ENCODE peak calls at places on chromosome 21, in seven cellular contexts. One of them, this sample, is unnamed.

GRCh38 chr21:36994501-36995189 is 11.9 kb upstream of the RIPPLY3 start:
- DNase-seq in colonic mucosa: no peak
- DNase-seq in RWPE2: no peak
- DNase-seq in ovary: no peak
- DNase-seq in HCT116: no peak
- DNase-seq in GM12864: no peak
- DNase-seq in GM23338: peak
- DNase-seq in this sample: peak

GRCh38 chr21:40215941-40216340 is 348.7 kb downstream of the PCP4 start:
- DNase-seq in colonic mucosa: no peak
- DNase-seq in RWPE2: no peak
- DNase-seq in ovary: no peak
- DNase-seq in HCT116: no peak
- DNase-seq in GM12864: no peak
- DNase-seq in GM23338: no peak
- DNase-seq in this sample: no peak

GRCh38 chr21:37367758-37368535 is 1.4 kb downstream of the DYRK1A start:
- DNase-seq in colonic mucosa: peak
- DNase-seq in RWPE2: no peak
- DNase-seq in ovary: peak
- DNase-seq in HCT116: no peak
- DNase-seq in GM12864: peak
- DNase-seq in GM23338: peak
- DNase-seq in this sample: peak

GRCh38 chr21:17793675-17794123 is 25.5 kb downstream of the C21orf91 start:
- DNase-seq in colonic mucosa: no peak
- DNase-seq in RWPE2: no peak
- DNase-seq in ovary: no peak
- DNase-seq in HCT116: no peak
- DNase-seq in GM12864: no peak
- DNase-seq in GM23338: no peak
- DNase-seq in this sample: peak

GRCh38 chr21:42534361-42534900 is 20.8 kb downstream of the SLC37A1 start:
- DNase-seq in colonic mucosa: no peak
- DNase-seq in RWPE2: no peak
- DNase-seq in ovary: no peak
- DNase-seq in HCT116: no peak
- DNase-seq in GM12864: no peak
- DNase-seq in GM23338: no peak
- DNase-seq in this sample: no peak

GRCh38 chr21:41726970-41727783 is 39.7 kb downstream of the RIPK4 start:
- DNase-seq in colonic mucosa: no peak
- DNase-seq in RWPE2: peak
- DNase-seq in ovary: no peak
- DNase-seq in HCT116: peak
- DNase-seq in GM12864: no peak
- DNase-seq in GM23338: no peak
- DNase-seq in this sample: peak

GRCh38 chr21:14591882-14592281 is 45.8 kb upstream of the SAMSN1 start:
- DNase-seq in colonic mucosa: no peak
- DNase-seq in RWPE2: no peak
- DNase-seq in ovary: no peak
- DNase-seq in HCT116: no peak
- DNase-seq in GM12864: no peak
- DNase-seq in GM23338: no peak
- DNase-seq in this sample: peak

GRCh38 chr21:34280389-34280795 is 83.4 kb upstream of the KCNE2 start:
- DNase-seq in colonic mucosa: peak
- DNase-seq in RWPE2: no peak
- DNase-seq in ovary: peak
- DNase-seq in HCT116: no peak
- DNase-seq in GM12864: no peak
- DNase-seq in GM23338: no peak
- DNase-seq in this sample: peak

GRCh38 chr21:20459838-20460237 is 538.4 kb upstream of the NCAM2 start:
- DNase-seq in colonic mucosa: no peak
- DNase-seq in RWPE2: no peak
- DNase-seq in ovary: no peak
- DNase-seq in HCT116: no peak
- DNase-seq in GM12864: no peak
- DNase-seq in GM23338: no peak
- DNase-seq in this sample: peak

GRCh38 chr21:21973806-21974205 is 975.6 kb downstream of the NCAM2 start:
- DNase-seq in colonic mucosa: no peak
- DNase-seq in RWPE2: no peak
- DNase-seq in ovary: no peak
- DNase-seq in HCT116: no peak
- DNase-seq in GM12864: no peak
- DNase-seq in GM23338: peak
- DNase-seq in this sample: peak

GRCh38 chr21:32099812-32100416 is 178.9 kb downstream of the MIS18A start:
- DNase-seq in colonic mucosa: no peak
- DNase-seq in RWPE2: no peak
- DNase-seq in ovary: no peak
- DNase-seq in HCT116: peak
- DNase-seq in GM12864: no peak
- DNase-seq in GM23338: peak
- DNase-seq in this sample: no peak

GRCh38 chr21:32101206-32101763 is 177.6 kb downstream of the MIS18A start:
- DNase-seq in colonic mucosa: no peak
- DNase-seq in RWPE2: no peak
- DNase-seq in ovary: no peak
- DNase-seq in HCT116: no peak
- DNase-seq in GM12864: no peak
- DNase-seq in GM23338: no peak
- DNase-seq in this sample: no peak

GRCh38 chr21:32093758-32094463 is 184.9 kb downstream of the MIS18A start:
- DNase-seq in colonic mucosa: no peak
- DNase-seq in RWPE2: no peak
- DNase-seq in ovary: no peak
- DNase-seq in HCT116: no peak
- DNase-seq in GM12864: no peak
- DNase-seq in GM23338: no peak
- DNase-seq in this sample: no peak

GRCh38 chr21:32094792-32095191 is 184.1 kb downstream of the MIS18A start:
- DNase-seq in colonic mucosa: no peak
- DNase-seq in RWPE2: no peak
- DNase-seq in ovary: no peak
- DNase-seq in HCT116: peak
- DNase-seq in GM12864: no peak
- DNase-seq in GM23338: peak
- DNase-seq in this sample: no peak

DNA sequence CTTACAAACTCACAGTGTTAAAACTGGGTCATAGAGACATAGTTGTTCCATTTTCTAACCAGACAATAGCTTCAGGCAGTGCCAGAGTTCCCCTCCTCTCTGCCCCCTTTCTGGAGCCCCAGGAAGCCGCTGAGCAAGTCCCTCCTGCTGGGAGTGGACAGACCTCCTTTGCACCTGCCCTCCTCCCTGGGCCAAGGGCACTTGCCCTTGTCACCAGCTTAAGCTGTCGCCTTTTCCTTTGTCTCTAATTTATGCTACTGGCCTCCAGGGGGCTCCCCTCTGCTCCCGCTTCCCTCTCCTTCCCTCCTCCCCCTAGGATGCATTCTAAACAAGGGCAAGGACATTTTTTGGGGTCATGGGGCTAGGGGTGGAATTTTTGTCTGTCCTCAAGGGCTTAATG is 182.4 kb downstream of the MIS18A start:
- DNase-seq in colonic mucosa: no peak
- DNase-seq in RWPE2: no peak
- DNase-seq in ovary: no peak
- DNase-seq in HCT116: peak
- DNase-seq in GM12864: no peak
- DNase-seq in GM23338: peak
- DNase-seq in this sample: no peak
- TF ChIP-seq CTCF in colonic mucosa: no peak
- TF ChIP-seq CTCF in RWPE2: peak
- TF ChIP-seq CTCF in ovary: no peak
- TF ChIP-seq CTCF in HCT116: peak
- TF ChIP-seq CTCF in GM12864: peak
- TF ChIP-seq CTCF in GM23338: peak
- TF ChIP-seq CTCF in this sample: peak

DNA sequence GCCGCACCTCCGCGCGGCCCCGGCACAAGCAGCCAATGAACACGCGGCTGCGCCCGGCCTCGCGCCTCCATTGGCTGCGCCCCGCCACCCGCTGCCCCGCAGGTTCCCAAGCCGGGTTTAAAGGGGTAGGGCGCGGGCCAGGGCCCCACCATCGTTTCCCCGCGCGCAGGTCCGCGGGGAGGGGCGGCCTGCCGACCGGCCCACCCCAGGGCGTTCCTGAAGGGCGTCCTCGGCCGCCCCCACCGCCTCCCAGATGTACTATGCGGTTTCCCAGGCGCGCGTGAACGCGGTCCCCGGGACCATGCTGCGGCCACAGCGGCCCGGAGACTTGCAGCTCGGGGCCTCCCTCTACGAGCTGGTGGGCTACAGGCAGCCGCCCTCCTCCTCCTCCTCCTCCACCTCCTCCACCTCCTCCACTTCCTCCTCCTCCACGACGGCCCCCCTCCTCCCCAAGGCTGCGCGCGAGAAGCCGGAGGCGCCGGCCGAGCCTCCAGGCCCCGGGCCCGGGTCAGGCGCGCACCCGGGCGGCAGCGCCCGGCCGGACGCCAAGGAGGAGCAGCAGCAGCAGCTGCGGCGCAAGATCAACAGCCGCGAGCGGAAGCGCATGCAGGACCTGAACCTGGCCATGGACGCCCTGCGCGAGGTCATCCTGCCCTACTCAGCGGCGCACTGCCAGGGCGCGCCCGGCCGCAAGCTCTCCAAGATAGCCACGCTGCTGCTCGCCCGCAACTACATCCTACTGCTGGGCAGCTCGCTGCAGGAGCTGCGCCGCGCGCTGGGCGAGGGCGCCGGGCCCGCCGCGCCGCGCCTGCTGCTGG is at the start of gene OLIG1:
- DNase-seq in colonic mucosa: peak
- DNase-seq in RWPE2: no peak
- DNase-seq in ovary: no peak
- DNase-seq in HCT116: no peak
- DNase-seq in GM12864: no peak
- DNase-seq in GM23338: peak
- DNase-seq in this sample: peak
- H3K4me3 ChIP-seq in colonic mucosa: peak
- H3K4me3 ChIP-seq in RWPE2: peak
- H3K4me3 ChIP-seq in ovary: no peak
- H3K4me3 ChIP-seq in HCT116: no peak
- H3K4me3 ChIP-seq in GM12864: no peak
- H3K4me3 ChIP-seq in GM23338: peak
- H3K4me3 ChIP-seq in this sample: no peak

DNA sequence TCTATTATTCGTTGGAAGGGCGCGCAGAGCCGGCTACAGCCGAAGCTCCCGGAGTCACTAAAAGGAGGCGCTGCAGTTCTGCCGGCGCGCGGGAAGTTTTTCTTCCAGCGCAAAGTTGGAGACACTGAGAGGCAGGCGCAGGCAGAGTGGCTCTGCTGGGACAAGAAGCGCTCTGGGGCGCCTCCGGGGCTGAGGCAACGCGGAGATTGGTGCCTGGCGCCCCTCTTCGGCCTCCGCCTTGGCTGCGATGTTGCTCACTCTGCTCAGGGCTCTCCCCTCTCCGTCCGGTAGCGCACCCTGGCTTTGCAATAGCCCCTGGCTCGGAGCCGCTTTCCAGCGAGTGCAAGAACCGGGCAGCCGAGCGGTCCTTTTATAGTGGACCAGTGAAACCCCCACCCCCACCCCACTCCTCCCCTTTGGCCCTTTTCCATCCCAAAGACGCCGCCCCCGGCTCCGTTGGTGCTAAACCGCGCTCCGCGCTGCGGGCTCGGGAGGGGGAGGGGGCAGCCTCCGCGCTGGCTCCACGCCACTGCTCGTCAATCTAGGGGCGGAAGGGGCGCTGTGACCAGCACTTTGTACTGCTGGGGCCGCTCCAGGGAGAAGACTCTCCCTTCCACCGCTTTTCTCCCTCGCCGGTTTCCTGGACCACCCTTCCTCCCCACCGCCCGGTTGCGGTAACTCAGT is at the start of gene ADAMTS1:
- DNase-seq in colonic mucosa: peak
- DNase-seq in RWPE2: peak
- DNase-seq in ovary: peak
- DNase-seq in HCT116: no peak
- DNase-seq in GM12864: no peak
- DNase-seq in GM23338: peak
- DNase-seq in this sample: peak
- TF ChIP-seq CTCF in colonic mucosa: no peak
- TF ChIP-seq CTCF in RWPE2: peak
- TF ChIP-seq CTCF in ovary: no peak
- TF ChIP-seq CTCF in HCT116: no peak
- TF ChIP-seq CTCF in GM12864: no peak
- TF ChIP-seq CTCF in GM23338: no peak
- TF ChIP-seq CTCF in this sample: peak

GRCh38 chr21:31946236-31946635 is 73.4 kb downstream of the HUNK start:
- DNase-seq in colonic mucosa: no peak
- DNase-seq in RWPE2: no peak
- DNase-seq in ovary: no peak
- DNase-seq in HCT116: no peak
- DNase-seq in GM12864: no peak
- DNase-seq in GM23338: no peak
- DNase-seq in this sample: no peak

GRCh38 chr21:31945116-31945515 is 72.3 kb downstream of the HUNK start:
- DNase-seq in colonic mucosa: no peak
- DNase-seq in RWPE2: no peak
- DNase-seq in ovary: no peak
- DNase-seq in HCT116: no peak
- DNase-seq in GM12864: no peak
- DNase-seq in GM23338: no peak
- DNase-seq in this sample: no peak

GRCh38 chr21:31945576-31945975 is 72.8 kb downstream of the HUNK start:
- DNase-seq in colonic mucosa: no peak
- DNase-seq in RWPE2: no peak
- DNase-seq in ovary: no peak
- DNase-seq in HCT116: no peak
- DNase-seq in GM12864: no peak
- DNase-seq in GM23338: no peak
- DNase-seq in this sample: no peak

GRCh38 chr21:31952828-31953227 is 80.0 kb downstream of the HUNK start:
- DNase-seq in colonic mucosa: no peak
- DNase-seq in RWPE2: no peak
- DNase-seq in ovary: no peak
- DNase-seq in HCT116: no peak
- DNase-seq in GM12864: no peak
- DNase-seq in GM23338: no peak
- DNase-seq in this sample: no peak

GRCh38 chr21:31948681-31949080 is 75.9 kb downstream of the HUNK start:
- DNase-seq in colonic mucosa: no peak
- DNase-seq in RWPE2: no peak
- DNase-seq in ovary: no peak
- DNase-seq in HCT116: no peak
- DNase-seq in GM12864: no peak
- DNase-seq in GM23338: no peak
- DNase-seq in this sample: no peak
- H3K4me3 ChIP-seq in colonic mucosa: no peak
- H3K4me3 ChIP-seq in RWPE2: no peak
- H3K4me3 ChIP-seq in ovary: no peak
- H3K4me3 ChIP-seq in HCT116: no peak
- H3K4me3 ChIP-seq in GM12864: no peak
- H3K4me3 ChIP-seq in GM23338: no peak
- H3K4me3 ChIP-seq in this sample: no peak

GRCh38 chr21:39180429-39181019 is 2.7 kb downstream of the PSMG1 start:
- DNase-seq in colonic mucosa: no peak
- DNase-seq in RWPE2: no peak
- DNase-seq in ovary: no peak
- DNase-seq in HCT116: no peak
- DNase-seq in GM12864: no peak
- DNase-seq in GM23338: peak
- DNase-seq in this sample: peak
- TF ChIP-seq CTCF in colonic mucosa: no peak
- TF ChIP-seq CTCF in RWPE2: peak
- TF ChIP-seq CTCF in ovary: no peak
- TF ChIP-seq CTCF in HCT116: peak
- TF ChIP-seq CTCF in GM12864: peak
- TF ChIP-seq CTCF in GM23338: peak
- TF ChIP-seq CTCF in this sample: peak